ENCODE peak calls at places on chromosomes 6 and 20, in nine cellular contexts. One of them, this sample, is unnamed.

GRCh38 chr20:44750081-44750805 is 4.6 kb downstream of the KCNK15 start:
- DNase-seq in nephron progenitor cell: no peak
- DNase-seq in ovary: no peak
- DNase-seq in gastrocnemius medialis: no peak
- DNase-seq in PC-3: no peak
- DNase-seq in MM.1S: no peak
- DNase-seq in neural crest cell: no peak
- DNase-seq in lung: no peak
- DNase-seq in WERI-Rb-1: no peak
- DNase-seq in this sample: no peak

GRCh38 chr6:75502884-75503283 is 9.3 kb upstream of the FILIP1 start:
- DNase-seq in lung: no peak
- DNase-seq in PC-3: no peak
- DNase-seq in nephron progenitor cell: no peak
- DNase-seq in gastrocnemius medialis: no peak
- DNase-seq in ovary: no peak
- DNase-seq in WERI-Rb-1: no peak
- DNase-seq in MM.1S: no peak
- DNase-seq in neural crest cell: no peak
- DNase-seq in this sample: no peak

GRCh38 chr6:46719099-46719498 is 16.1 kb downstream of the PLA2G7 start:
- DNase-seq in MM.1S: no peak
- DNase-seq in neural crest cell: no peak
- DNase-seq in lung: no peak
- DNase-seq in ovary: no peak
- DNase-seq in nephron progenitor cell: no peak
- DNase-seq in WERI-Rb-1: no peak
- DNase-seq in PC-3: peak
- DNase-seq in gastrocnemius medialis: no peak
- DNase-seq in this sample: no peak

GRCh38 chr6:53020005-53020744 is 25.1 kb upstream of the GSTA4 start:
- DNase-seq in nephron progenitor cell: no peak
- DNase-seq in MM.1S: no peak
- DNase-seq in WERI-Rb-1: no peak
- DNase-seq in neural crest cell: no peak
- DNase-seq in ovary: no peak
- DNase-seq in lung: no peak
- DNase-seq in PC-3: no peak
- DNase-seq in gastrocnemius medialis: no peak
- DNase-seq in this sample: no peak

GRCh38 chr6:75940558-75940957 is 131.9 kb downstream of the IMPG1 start:
- DNase-seq in ovary: no peak
- DNase-seq in neural crest cell: no peak
- DNase-seq in lung: no peak
- DNase-seq in PC-3: no peak
- DNase-seq in nephron progenitor cell: no peak
- DNase-seq in WERI-Rb-1: no peak
- DNase-seq in MM.1S: no peak
- DNase-seq in gastrocnemius medialis: no peak
- DNase-seq in this sample: no peak

GRCh38 chr20:32743237-32744112 is at the start of gene COMMD7:
- DNase-seq in nephron progenitor cell: peak
- DNase-seq in WERI-Rb-1: peak
- DNase-seq in ovary: peak
- DNase-seq in MM.1S: peak
- DNase-seq in gastrocnemius medialis: no peak
- DNase-seq in neural crest cell: peak
- DNase-seq in PC-3: peak
- DNase-seq in lung: peak
- DNase-seq in this sample: peak

GRCh38 chr6:104326173-104327001 is 533.3 kb downstream of the HACE1 start:
- DNase-seq in WERI-Rb-1: peak
- DNase-seq in gastrocnemius medialis: no peak
- DNase-seq in ovary: no peak
- DNase-seq in PC-3: peak
- DNase-seq in lung: no peak
- DNase-seq in MM.1S: no peak
- DNase-seq in neural crest cell: no peak
- DNase-seq in nephron progenitor cell: no peak
- DNase-seq in this sample: no peak

GRCh38 chr20:63057133-63058117 is 50.7 kb upstream of the BHLHE23 start:
- DNase-seq in PC-3: no peak
- DNase-seq in WERI-Rb-1: no peak
- DNase-seq in neural crest cell: no peak
- DNase-seq in nephron progenitor cell: no peak
- DNase-seq in lung: no peak
- DNase-seq in ovary: no peak
- DNase-seq in MM.1S: no peak
- DNase-seq in gastrocnemius medialis: no peak
- DNase-seq in this sample: no peak

GRCh38 chr20:38169636-38170035 is 4.6 kb upstream of the TGM2 start:
- DNase-seq in gastrocnemius medialis: no peak
- DNase-seq in nephron progenitor cell: no peak
- DNase-seq in lung: no peak
- DNase-seq in neural crest cell: no peak
- DNase-seq in MM.1S: peak
- DNase-seq in PC-3: no peak
- DNase-seq in ovary: no peak
- DNase-seq in WERI-Rb-1: no peak
- DNase-seq in this sample: no peak

GRCh38 chr20:38170219-38170902 is 5.3 kb upstream of the TGM2 start:
- DNase-seq in WERI-Rb-1: no peak
- DNase-seq in nephron progenitor cell: no peak
- DNase-seq in MM.1S: no peak
- DNase-seq in PC-3: no peak
- DNase-seq in gastrocnemius medialis: no peak
- DNase-seq in lung: no peak
- DNase-seq in ovary: no peak
- DNase-seq in neural crest cell: no peak
- DNase-seq in this sample: no peak

GRCh38 chr20:38172344-38172743 is 7.3 kb upstream of the TGM2 start:
- DNase-seq in WERI-Rb-1: no peak
- DNase-seq in MM.1S: no peak
- DNase-seq in PC-3: peak
- DNase-seq in neural crest cell: no peak
- DNase-seq in nephron progenitor cell: no peak
- DNase-seq in lung: no peak
- DNase-seq in gastrocnemius medialis: no peak
- DNase-seq in ovary: no peak
- DNase-seq in this sample: no peak

GRCh38 chr20:38170914-38171300 is 5.8 kb upstream of the TGM2 start:
- DNase-seq in WERI-Rb-1: no peak
- DNase-seq in ovary: no peak
- DNase-seq in MM.1S: no peak
- DNase-seq in gastrocnemius medialis: no peak
- DNase-seq in nephron progenitor cell: no peak
- DNase-seq in neural crest cell: no peak
- DNase-seq in lung: no peak
- DNase-seq in PC-3: no peak
- DNase-seq in this sample: no peak

GRCh38 chr20:38171301-38172010 is 6.4 kb upstream of the TGM2 start:
- DNase-seq in MM.1S: no peak
- DNase-seq in gastrocnemius medialis: no peak
- DNase-seq in lung: no peak
- DNase-seq in PC-3: no peak
- DNase-seq in WERI-Rb-1: peak
- DNase-seq in neural crest cell: no peak
- DNase-seq in nephron progenitor cell: no peak
- DNase-seq in ovary: no peak
- DNase-seq in this sample: no peak
- TF ChIP-seq CTCF in MM.1S: no peak
- TF ChIP-seq CTCF in gastrocnemius medialis: no peak
- TF ChIP-seq CTCF in lung: no peak
- TF ChIP-seq CTCF in PC-3: no peak
- TF ChIP-seq CTCF in WERI-Rb-1: no peak
- TF ChIP-seq CTCF in neural crest cell: no peak
- TF ChIP-seq CTCF in nephron progenitor cell: no peak
- TF ChIP-seq CTCF in ovary: no peak
- TF ChIP-seq CTCF in this sample: no peak

GRCh38 chr20:25077610-25078169 is 4.3 kb downstream of the VSX1 start:
- DNase-seq in WERI-Rb-1: no peak
- DNase-seq in gastrocnemius medialis: peak
- DNase-seq in neural crest cell: no peak
- DNase-seq in lung: no peak
- DNase-seq in nephron progenitor cell: peak
- DNase-seq in MM.1S: no peak
- DNase-seq in PC-3: no peak
- DNase-seq in ovary: no peak
- DNase-seq in this sample: no peak
- TF ChIP-seq CTCF in WERI-Rb-1: no peak
- TF ChIP-seq CTCF in gastrocnemius medialis: no peak
- TF ChIP-seq CTCF in neural crest cell: no peak
- TF ChIP-seq CTCF in lung: no peak
- TF ChIP-seq CTCF in nephron progenitor cell: no peak
- TF ChIP-seq CTCF in MM.1S: no peak
- TF ChIP-seq CTCF in PC-3: no peak
- TF ChIP-seq CTCF in ovary: no peak
- TF ChIP-seq CTCF in this sample: no peak

DNA sequence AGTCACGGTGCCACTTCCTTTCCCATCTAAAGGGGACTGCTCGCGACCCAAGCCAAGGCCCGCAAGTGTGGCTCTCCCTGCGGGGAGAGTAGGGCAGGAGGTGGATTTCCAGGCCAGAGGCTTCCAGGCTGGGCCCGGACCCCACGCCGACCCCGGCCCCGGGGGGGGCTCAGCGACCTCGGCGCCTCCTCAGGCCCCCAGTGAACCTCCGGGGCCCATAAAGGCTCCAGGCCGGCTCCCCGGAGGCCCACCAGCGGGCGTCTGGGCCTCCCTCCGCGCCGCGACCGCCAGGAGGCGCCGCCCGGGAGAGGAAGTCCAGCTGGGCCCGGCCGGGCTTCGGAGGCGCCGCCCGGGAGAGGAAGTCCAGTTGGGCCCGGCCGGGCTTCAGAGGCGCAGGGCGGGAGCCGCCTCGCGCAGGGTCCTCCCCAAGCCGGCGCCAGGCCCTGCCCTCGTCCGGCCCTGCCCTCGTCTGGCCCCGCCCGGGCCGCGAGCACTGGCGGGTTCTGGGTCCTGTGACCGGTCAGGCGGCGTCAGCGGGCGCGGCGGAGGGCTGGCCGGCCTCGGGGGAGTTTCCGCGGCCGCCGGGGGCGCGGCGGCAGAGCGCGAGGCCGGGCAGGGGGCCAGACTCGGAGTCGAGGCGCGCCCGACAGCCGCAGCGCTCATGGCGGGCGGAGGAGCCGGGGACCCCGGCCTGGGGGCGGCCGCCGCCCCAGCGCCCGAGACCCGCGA is at the start of gene RAB32:
- DNase-seq in lung: peak
- DNase-seq in ovary: peak
- DNase-seq in MM.1S: peak
- DNase-seq in gastrocnemius medialis: peak
- DNase-seq in neural crest cell: peak
- DNase-seq in nephron progenitor cell: peak
- DNase-seq in PC-3: peak
- DNase-seq in WERI-Rb-1: no peak
- DNase-seq in this sample: peak
- TF ChIP-seq CTCF in lung: peak
- TF ChIP-seq CTCF in ovary: peak
- TF ChIP-seq CTCF in MM.1S: peak
- TF ChIP-seq CTCF in gastrocnemius medialis: peak
- TF ChIP-seq CTCF in neural crest cell: peak
- TF ChIP-seq CTCF in nephron progenitor cell: peak
- TF ChIP-seq CTCF in PC-3: peak
- TF ChIP-seq CTCF in WERI-Rb-1: no peak
- TF ChIP-seq CTCF in this sample: peak

GRCh38 chr6:5115168-5115567 is 30.0 kb downstream of the PPP1R3G start:
- DNase-seq in WERI-Rb-1: no peak
- DNase-seq in ovary: no peak
- DNase-seq in neural crest cell: no peak
- DNase-seq in MM.1S: no peak
- DNase-seq in lung: no peak
- DNase-seq in nephron progenitor cell: no peak
- DNase-seq in gastrocnemius medialis: no peak
- DNase-seq in PC-3: no peak
- DNase-seq in this sample: no peak
- TF ChIP-seq CTCF in WERI-Rb-1: peak
- TF ChIP-seq CTCF in ovary: no peak
- TF ChIP-seq CTCF in neural crest cell: peak
- TF ChIP-seq CTCF in MM.1S: no peak
- TF ChIP-seq CTCF in lung: no peak
- TF ChIP-seq CTCF in nephron progenitor cell: no peak
- TF ChIP-seq CTCF in gastrocnemius medialis: no peak
- TF ChIP-seq CTCF in PC-3: peak
- TF ChIP-seq CTCF in this sample: peak

GRCh38 chr6:47810885-47811284 is 29.1 kb downstream of the OPN5 start:
- DNase-seq in nephron progenitor cell: no peak
- DNase-seq in MM.1S: no peak
- DNase-seq in WERI-Rb-1: no peak
- DNase-seq in ovary: no peak
- DNase-seq in lung: no peak
- DNase-seq in gastrocnemius medialis: no peak
- DNase-seq in PC-3: no peak
- DNase-seq in neural crest cell: no peak
- DNase-seq in this sample: no peak
- TF ChIP-seq CTCF in nephron progenitor cell: no peak
- TF ChIP-seq CTCF in MM.1S: no peak
- TF ChIP-seq CTCF in WERI-Rb-1: peak
- TF ChIP-seq CTCF in ovary: no peak
- TF ChIP-seq CTCF in lung: no peak
- TF ChIP-seq CTCF in gastrocnemius medialis: no peak
- TF ChIP-seq CTCF in PC-3: peak
- TF ChIP-seq CTCF in neural crest cell: no peak
- TF ChIP-seq CTCF in this sample: no peak

GRCh38 chr6:7132398-7132797 is 24.6 kb downstream of the RREB1 start:
- DNase-seq in lung: no peak
- DNase-seq in PC-3: no peak
- DNase-seq in WERI-Rb-1: no peak
- DNase-seq in neural crest cell: no peak
- DNase-seq in nephron progenitor cell: no peak
- DNase-seq in gastrocnemius medialis: no peak
- DNase-seq in MM.1S: no peak
- DNase-seq in ovary: no peak
- DNase-seq in this sample: no peak
- TF ChIP-seq CTCF in lung: no peak
- TF ChIP-seq CTCF in PC-3: no peak
- TF ChIP-seq CTCF in WERI-Rb-1: no peak
- TF ChIP-seq CTCF in neural crest cell: no peak
- TF ChIP-seq CTCF in nephron progenitor cell: no peak
- TF ChIP-seq CTCF in gastrocnemius medialis: no peak
- TF ChIP-seq CTCF in MM.1S: no peak
- TF ChIP-seq CTCF in ovary: no peak
- TF ChIP-seq CTCF in this sample: no peak

GRCh38 chr6:90098025-90098474 is 198.6 kb downstream of the BACH2 start:
- DNase-seq in neural crest cell: no peak
- DNase-seq in lung: peak
- DNase-seq in ovary: peak
- DNase-seq in PC-3: peak
- DNase-seq in MM.1S: no peak
- DNase-seq in nephron progenitor cell: no peak
- DNase-seq in WERI-Rb-1: no peak
- DNase-seq in gastrocnemius medialis: peak
- DNase-seq in this sample: no peak
- TF ChIP-seq CTCF in neural crest cell: no peak
- TF ChIP-seq CTCF in lung: no peak
- TF ChIP-seq CTCF in ovary: peak
- TF ChIP-seq CTCF in PC-3: peak
- TF ChIP-seq CTCF in MM.1S: no peak
- TF ChIP-seq CTCF in nephron progenitor cell: no peak
- TF ChIP-seq CTCF in WERI-Rb-1: peak
- TF ChIP-seq CTCF in gastrocnemius medialis: no peak
- TF ChIP-seq CTCF in this sample: peak

GRCh38 chr20:52313335-52313963 is 121.9 kb upstream of the ZFP64 start:
- DNase-seq in MM.1S: no peak
- DNase-seq in gastrocnemius medialis: no peak
- DNase-seq in ovary: peak
- DNase-seq in WERI-Rb-1: peak
- DNase-seq in PC-3: peak
- DNase-seq in neural crest cell: peak
- DNase-seq in lung: no peak
- DNase-seq in nephron progenitor cell: peak
- DNase-seq in this sample: no peak
- TF ChIP-seq CTCF in MM.1S: no peak
- TF ChIP-seq CTCF in gastrocnemius medialis: no peak
- TF ChIP-seq CTCF in ovary: no peak
- TF ChIP-seq CTCF in WERI-Rb-1: no peak
- TF ChIP-seq CTCF in PC-3: peak
- TF ChIP-seq CTCF in neural crest cell: peak
- TF ChIP-seq CTCF in lung: no peak
- TF ChIP-seq CTCF in nephron progenitor cell: peak
- TF ChIP-seq CTCF in this sample: peak

This sample was measured in progenitor cell of endocrine pancreas.